ENCODE peak calls at places on chromosomes 16 and 17, in four cellular contexts. Y is GM12878, C is H1, H is K562. S is an unnamed sample.

GRCh38 chr17:1709971-1710806 is at the start of gene TLCD2:
- DNase-seq in Y (no peak), C (no peak), H (peak; percentile 65), S (peak; percentile 65)

GRCh38 chr17:59381716-59382570 is 50.5 kb downstream of the YPEL2 start:
- DNase-seq in Y (no peak), C (no peak), H (no peak), S (no peak)

GRCh38 chr16:50244504-50245416 is 21.6 kb upstream of the ADCY7 start:
- DNase-seq in Y (no peak), C (no peak), H (no peak), S (no peak)

GRCh38 chr16:54070944-54071343 is 215.6 kb downstream of the IRX3 start:
- DNase-seq in Y (peak; percentile 3), C (no peak), H (no peak), S (no peak)

GRCh38 chr17:73027130-73027741 is 65.3 kb downstream of the SLC39A11 start:
- DNase-seq in Y (no peak), C (no peak), H (no peak), S (peak; percentile 58)

GRCh38 chr17:58531661-58532554 is 17.5 kb upstream of the MTMR4 start:
- DNase-seq in Y (no peak), C (no peak), H (peak; percentile 77), S (peak; percentile 21)

GRCh38 chr16:2530629-2531318 is 434 bp downstream of the CEMP1 start:
- DNase-seq in Y (no peak), C (no peak), H (no peak), S (no peak)

GRCh38 chr17:3944485-3945388 is 19.5 kb downstream of the ATP2A3 start:
- DNase-seq in Y (no peak), C (peak; percentile 50), H (peak; percentile 74), S (peak; percentile 26)

GRCh38 chr16:22313141-22313781 is 16.1 kb downstream of the POLR3E start:
- DNase-seq in Y (no peak), C (no peak), H (no peak), S (no peak)

GRCh38 chr17:60134396-60135159 is 15.2 kb upstream of the CA4 start:
- DNase-seq in Y (no peak), C (no peak), H (peak; percentile 63), S (peak; percentile 67)

GRCh38 chr17:7745748-7746470 is 28.4 kb downstream of the DNAH2 start:
- DNase-seq in Y (no peak), C (no peak), H (peak; percentile 33), S (peak; percentile 76)

GRCh38 chr17:74227271-74227670 is 13.9 kb downstream of the TTYH2 start:
- DNase-seq in Y (no peak), C (no peak), H (no peak), S (no peak)

GRCh38 chr17:32813021-32813420 is 63.9 kb downstream of the MYO1D start:
- DNase-seq in Y (no peak), C (no peak), H (no peak), S (no peak)

GRCh38 chr17:65751263-65751662 is 189.8 kb upstream of the AXIN2 start:
- DNase-seq in Y (no peak), C (no peak), H (no peak), S (no peak)

GRCh38 chr17:65755799-65756198 is 194.4 kb upstream of the AXIN2 start:
- DNase-seq in Y (no peak), C (no peak), H (no peak), S (peak; percentile 35)

GRCh38 chr17:65754641-65755040 is 193.2 kb upstream of the AXIN2 start:
- DNase-seq in Y (no peak), C (no peak), H (no peak), S (no peak)

GRCh38 chr17:65754081-65754480 is 192.6 kb upstream of the AXIN2 start:
- DNase-seq in Y (no peak), C (no peak), H (no peak), S (no peak)

GRCh38 chr17:65753348-65753747 is 191.9 kb upstream of the AXIN2 start:
- DNase-seq in Y (no peak), C (no peak), H (no peak), S (no peak)
- TF ChIP-seq CHD1 in Y (no peak), C (no peak), H (no peak), S (no peak)

GRCh38 chr17:76161619-76162222 is 20.7 kb upstream of the FOXJ1 start:
- DNase-seq in Y (no peak), C (no peak), H (peak; percentile 38), S (no peak)

GRCh38 chr17:76164331-76164730 is 23.3 kb upstream of the FOXJ1 start:
- DNase-seq in Y (no peak), C (no peak), H (no peak), S (no peak)

GRCh38 chr17:76159157-76159556 is 18.1 kb upstream of the FOXJ1 start:
- DNase-seq in Y (no peak), C (no peak), H (no peak), S (no peak)

GRCh38 chr17:76163919-76164318 is 22.9 kb upstream of the FOXJ1 start:
- DNase-seq in Y (no peak), C (no peak), H (no peak), S (no peak)

GRCh38 chr17:76161113-76161512 is 20.1 kb upstream of the FOXJ1 start:
- DNase-seq in Y (no peak), C (no peak), H (no peak), S (no peak)
- TF ChIP-seq CTCF in Y (no peak), C (no peak), H (no peak), S (no peak)

GRCh38 chr16:81413245-81413990 is 31.2 kb upstream of the CMIP start:
- DNase-seq in Y (no peak), C (no peak), H (no peak), S (no peak)
- TF ChIP-seq CHD1 in Y (no peak), C (no peak), H (no peak), S (no peak)

DNA sequence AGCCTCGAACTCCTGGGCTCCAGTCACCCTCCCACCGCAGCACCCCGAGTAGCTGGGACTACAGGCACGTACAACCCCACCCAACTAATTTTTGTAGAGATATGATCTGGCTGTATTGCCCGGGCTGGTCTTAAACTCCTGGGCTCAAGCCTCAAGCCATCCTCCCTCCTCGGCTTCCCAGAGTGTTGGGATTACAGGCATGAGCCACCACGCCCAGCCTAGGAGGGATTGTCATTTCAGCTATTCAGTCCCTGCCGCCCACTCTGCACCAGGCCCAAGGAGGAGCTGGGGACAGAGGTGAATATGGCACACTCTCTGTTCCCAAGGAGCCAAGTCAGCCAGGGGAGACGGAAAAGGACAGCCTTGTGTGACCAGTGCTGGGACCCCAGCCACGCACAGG is 256.2 kb downstream of the PARN start:
- DNase-seq in Y (no peak), C (no peak), H (no peak), S (no peak)
- TF ChIP-seq CTCF in Y (no peak), C (no peak), H (no peak), S (no peak)

S was measured in IMR-90.